ENCODE peak calls at places on chromosomes 1 and 21, in six cellular contexts. X, O, D, Q, N and Y are unnamed samples.

GRCh38 chr21:28487455-28488070 is 505.1 kb downstream of the LTN1 start:
- DNase-seq in N (no peak), D (no peak), Q (no peak), X (no peak), O (no peak), Y (no peak)

GRCh38 chr1:2416403-2416802 is 4.0 kb upstream of the PEX10 start:
- DNase-seq in D (no peak), X (no peak), N (no peak), Q (no peak), O (no peak), Y (peak)

GRCh38 chr1:237774246-237774645 is 116.5 kb downstream of the ZP4 start:
- DNase-seq in Q (no peak), X (no peak), D (no peak), N (no peak), O (no peak), Y (no peak)

GRCh38 chr1:50959303-50959912 is 659 bp downstream of the FAF1 start:
- DNase-seq in X (peak), D (no peak), N (peak), Q (no peak), O (peak), Y (no peak)

GRCh38 chr1:100188617-100189016 is 10.6 kb upstream of the LRRC39 start:
- DNase-seq in D (no peak), X (peak), O (no peak), Q (peak), N (no peak), Y (peak)

GRCh38 chr1:2046225-2046917 is 3.8 kb upstream of the PRKCZ start:
- DNase-seq in D (peak), X (peak), Q (peak), N (peak), O (peak), Y (peak)

GRCh38 chr1:100009458-100009857 is 39.7 kb downstream of the SLC35A3 start:
- DNase-seq in N (no peak), D (no peak), Q (peak), O (no peak), X (no peak), Y (no peak)

GRCh38 chr1:212218065-212218464 is 67.1 kb upstream of the PPP2R5A start:
- DNase-seq in N (no peak), O (no peak), D (no peak), Q (no peak), X (no peak), Y (no peak)

GRCh38 chr1:160954158-160955104 is at the start of gene ITLN2:
- DNase-seq in O (peak), X (no peak), N (peak), Q (peak), D (no peak), Y (no peak)

GRCh38 chr1:58576727-58577675 is at the start of gene TACSTD2:
- DNase-seq in X (no peak), D (no peak), N (peak), Q (peak), O (peak), Y (peak)

GRCh38 chr1:75765697-75766355 is 20.2 kb upstream of the RABGGTB start:
- DNase-seq in X (no peak), Q (peak), N (no peak), O (no peak), D (no peak), Y (no peak)

GRCh38 chr1:45785583-45785982 is 17.8 kb upstream of the MAST2 start:
- DNase-seq in X (no peak), D (no peak), N (no peak), Q (no peak), O (peak), Y (no peak)

GRCh38 chr1:210633636-210634035 is 304.9 kb downstream of the HHAT start:
- DNase-seq in Q (no peak), N (no peak), D (no peak), O (no peak), X (no peak), Y (no peak)

GRCh38 chr1:11055676-11056075 is 4.1 kb downstream of the SRM start:
- DNase-seq in D (no peak), Q (no peak), X (no peak), O (no peak), N (no peak), Y (no peak)

GRCh38 chr1:48001696-48002095 is 4.5 kb upstream of the TRABD2B start:
- DNase-seq in Q (no peak), X (no peak), O (no peak), D (no peak), N (no peak), Y (no peak)

GRCh38 chr21:27422435-27422834 is 455.5 kb upstream of the ADAMTS5 start:
- DNase-seq in Q (no peak), D (no peak), X (no peak), O (no peak), N (no peak), Y (no peak)

GRCh38 chr1:246782120-246782900 is 58.1 kb downstream of the SCCPDH start:
- DNase-seq in X (peak), Q (peak), O (no peak), N (no peak), D (no peak), Y (peak)

GRCh38 chr1:46550751-46551231 is 656 bp downstream of the KNCN start:
- DNase-seq in N (peak), D (no peak), Q (no peak), O (no peak), X (no peak), Y (no peak)

GRCh38 chr1:59007820-59008598 is 224.2 kb upstream of the JUN start:
- DNase-seq in N (no peak), D (no peak), O (peak), Q (no peak), X (no peak), Y (no peak)

GRCh38 chr1:227728059-227728891 is 6.8 kb downstream of the JMJD4 start:
- DNase-seq in X (peak), D (peak), N (peak), O (peak), Q (peak), Y (peak)

GRCh38 chr1:17211377-17211776 is 6.4 kb downstream of the PADI1 start:
- DNase-seq in Q (no peak), X (no peak), N (no peak), O (no peak), D (no peak), Y (no peak)

GRCh38 chr1:248838357-248839167 is 538 bp downstream of the ZNF672 start:
- DNase-seq in O (peak), D (peak), X (peak), N (peak), Q (peak), Y (peak)

GRCh38 chr1:69568435-69569280 is 936 bp downstream of the LRRC7 start:
- DNase-seq in N (peak), Q (peak), O (peak), X (peak), D (no peak), Y (no peak)

GRCh38 chr1:24118410-24119242 is 6.7 kb upstream of the MYOM3 start:
- DNase-seq in N (no peak), D (no peak), O (no peak), X (no peak), Q (no peak), Y (no peak)

GRCh38 chr1:226497991-226498689 is 50.4 kb upstream of the STUM start:
- DNase-seq in O (no peak), Q (no peak), N (no peak), X (no peak), D (no peak), Y (no peak)

GRCh38 chr1:32618673-32619221 is 31.6 kb downstream of the ZBTB8OS start:
- DNase-seq in O (no peak), N (peak), D (no peak), Q (no peak), X (no peak), Y (no peak)

GRCh38 chr1:69223156-69223555 is 344.6 kb upstream of the LRRC7 start:
- DNase-seq in N (no peak), Q (no peak), O (no peak), D (no peak), X (no peak), Y (no peak)

GRCh38 chr1:205276334-205277065 is 45.0 kb downstream of the NUAK2 start:
- DNase-seq in Q (no peak), O (no peak), N (no peak), X (no peak), D (no peak), Y (no peak)